ENCODE peak calls at places on chromosome 6, in six cellular contexts. T is SJCRH30, P is neural progenitor cell, H is neuronal stem cell, L is dorsolateral prefrontal cortex, O is trophoblast cell. J is an unnamed sample.

GRCh38 chr6:170172825-170173231 is 118.0 kb downstream of the DLL1 start:
- DNase-seq in T (no peak), L (no peak), H (no peak), O (no peak), P (no peak), J (no peak)

GRCh38 chr6:82365011-82365751 is 1.6 kb downstream of the TPBG start:
- DNase-seq in H (peak; percentile 14), O (peak; percentile 76), L (no peak), P (peak; percentile 62), T (no peak), J (peak; percentile 35)

GRCh38 chr6:14207493-14207892 is 89.9 kb downstream of the CD83 start:
- DNase-seq in H (no peak), T (no peak), P (no peak), L (no peak), O (no peak), J (no peak)

GRCh38 chr6:145531822-145532221 is 203.5 kb downstream of the EPM2A start:
- DNase-seq in H (no peak), O (no peak), L (no peak), T (no peak), P (peak; percentile 57), J (no peak)

GRCh38 chr6:164258421-164258820 is 843.9 kb downstream of the QKI start:
- DNase-seq in O (no peak), T (no peak), L (no peak), H (no peak), P (no peak), J (no peak)

GRCh38 chr6:14598017-14598864 is 480.7 kb downstream of the CD83 start:
- DNase-seq in T (no peak), O (no peak), H (no peak), P (peak; percentile 21), L (no peak), J (no peak)

GRCh38 chr6:111485316-111485715 is 2.3 kb upstream of the REV3L start:
- DNase-seq in H (no peak), L (no peak), P (no peak), T (no peak), O (no peak), J (no peak)

GRCh38 chr6:73830119-73830518 is 134.1 kb downstream of the CD109 start:
- DNase-seq in L (no peak), H (no peak), P (no peak), O (no peak), T (no peak), J (no peak)

GRCh38 chr6:134585529-134585873 is 267.6 kb upstream of the SGK1 start:
- DNase-seq in L (no peak), T (no peak), H (no peak), P (no peak), O (peak; percentile 54), J (no peak)

GRCh38 chr6:141265748-141266647 is 866.7 kb upstream of the GJE1 start:
- DNase-seq in L (no peak), P (no peak), T (no peak), O (no peak), H (no peak), J (no peak)

GRCh38 chr6:79034865-79035264 is 43.2 kb downstream of the PHIP start:
- DNase-seq in T (no peak), O (no peak), H (no peak), L (no peak), P (no peak), J (no peak)

GRCh38 chr6:75268121-75268987 is 16.2 kb downstream of the TMEM30A start:
- DNase-seq in O (no peak), L (no peak), H (no peak), T (no peak), P (no peak), J (peak; percentile 67)

GRCh38 chr6:15879372-15880261 is 216.8 kb upstream of the DTNBP1 start:
- DNase-seq in T (peak; percentile 88), P (no peak), H (no peak), L (no peak), O (no peak), J (no peak)

GRCh38 chr6:108168026-108168463 is 2.2 kb downstream of the NR2E1 start:
- DNase-seq in H (no peak), P (peak; percentile 48), L (no peak), T (no peak), O (no peak), J (no peak)

GRCh38 chr6:115838763-115839401 is 221.8 kb downstream of the FRK start:
- DNase-seq in O (no peak), P (peak; percentile 38), T (peak; percentile 22), H (no peak), L (no peak), J (peak; percentile 9)

GRCh38 chr6:165456327-165456726 is 146.9 kb upstream of the C6orf118 start:
- DNase-seq in L (no peak), H (no peak), T (no peak), O (no peak), P (no peak), J (no peak)

GRCh38 chr6:42159431-42160024 is 13.6 kb upstream of the GUCA1A start:
- DNase-seq in L (no peak), P (no peak), H (no peak), O (no peak), T (no peak), J (no peak)

GRCh38 chr6:169955796-169956493 is 204.5 kb downstream of the ERMARD start:
- DNase-seq in P (no peak), O (no peak), L (peak; percentile 33), H (no peak), T (no peak), J (no peak)

GRCh38 chr6:55827818-55828522 is 47.4 kb downstream of the BMP5 start:
- DNase-seq in T (no peak), P (no peak), L (no peak), H (no peak), O (peak; percentile 9), J (no peak)

GRCh38 chr6:129614464-129614863 is 95.5 kb downstream of the ARHGAP18 start:
- DNase-seq in T (no peak), O (no peak), P (no peak), L (no peak), H (no peak), J (no peak)

GRCh38 chr6:127031511-127031910 is 87.0 kb upstream of the RSPO3 start:
- DNase-seq in H (no peak), O (no peak), P (no peak), T (peak; percentile 11), L (no peak), J (no peak)

GRCh38 chr6:74507649-74508048 is 698.2 kb downstream of the COL12A1 start:
- DNase-seq in T (peak; percentile 12), L (no peak), P (no peak), O (no peak), H (no peak), J (no peak)

GRCh38 chr6:43613721-43614395 is 15.2 kb downstream of the GTPBP2 start:
- DNase-seq in L (no peak), O (no peak), H (no peak), T (no peak), P (no peak), J (no peak)

GRCh38 chr6:109595998-109596397 is 95.0 kb downstream of the AK9 start:
- DNase-seq in O (peak; percentile 1), L (no peak), H (no peak), P (peak; percentile 44), T (peak; percentile 20), J (peak; percentile 18)

GRCh38 chr6:38346291-38347079 is 293.2 kb downstream of the BTBD9 start:
- DNase-seq in H (no peak), L (no peak), P (no peak), T (peak; percentile 9), O (no peak), J (no peak)

GRCh38 chr6:137681445-137682009 is 185.5 kb upstream of the TNFAIP3 start:
- DNase-seq in P (no peak), L (no peak), H (no peak), T (no peak), O (no peak), J (no peak)

GRCh38 chr6:31070711-31071197 is 41.6 kb downstream of the C6orf15 start:
- DNase-seq in H (peak; percentile 59), P (peak; percentile 89), L (peak; percentile 81), O (peak; percentile 13), T (peak; percentile 40), J (peak; percentile 73)

GRCh38 chr6:10412165-10412947 is 2.5 kb downstream of the TFAP2A start:
- DNase-seq in O (peak; percentile 72), L (no peak), P (peak; percentile 73), H (no peak), T (peak; percentile 82), J (peak; percentile 82)

GRCh38 chr6:88698661-88699060 is 264.8 kb downstream of the RNGTT start:
- DNase-seq in L (no peak), T (no peak), H (no peak), O (no peak), P (no peak), J (no peak)

GRCh38 chr6:93447874-93448273 is 28.5 kb upstream of the EPHA7 start:
- DNase-seq in T (no peak), P (no peak), O (no peak), L (no peak), H (no peak), J (no peak)

GRCh38 chr6:125746019-125746414 is 3.4 kb upstream of the HEY2 start:
- DNase-seq in T (no peak), L (no peak), H (no peak), P (peak; percentile 25), O (no peak), J (no peak)
- H3K27ac ChIP-seq in T (no peak overlapping the region), L (peak overlapping the region; percentile 96), H (no peak overlapping the region), P (no peak overlapping the region), O (no peak overlapping the region), J (no peak overlapping the region)

DNA sequence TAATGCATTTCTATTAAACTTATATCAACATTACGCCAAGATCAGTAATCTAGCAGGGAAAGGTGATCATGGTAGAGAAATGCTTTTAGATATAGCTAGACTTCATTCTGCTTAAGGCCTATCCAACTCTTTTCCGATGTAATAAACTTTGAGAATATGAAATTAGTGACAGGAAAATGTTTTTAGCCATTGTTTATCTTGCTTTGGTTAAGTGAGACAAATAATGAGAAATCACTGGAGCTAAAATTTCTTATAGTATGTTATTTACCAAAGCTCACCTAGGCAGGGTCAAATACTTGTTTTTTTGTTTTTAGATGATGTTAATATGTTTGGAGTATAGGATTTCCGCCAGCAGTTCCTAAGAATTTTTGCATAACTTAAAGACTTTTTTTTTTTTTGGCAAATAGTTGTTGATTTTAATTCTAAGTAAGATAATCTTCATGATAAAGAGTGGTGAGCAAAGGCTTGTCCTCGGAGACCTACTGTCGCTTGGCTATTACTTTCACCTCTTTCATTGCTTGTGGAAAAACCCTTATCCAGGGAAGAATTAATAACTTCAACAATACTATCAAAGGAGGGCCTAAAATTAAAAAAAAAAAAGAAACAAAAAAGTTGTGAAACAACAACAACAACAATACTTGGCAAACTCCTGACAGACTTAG is 98.3 kb downstream of the SOX4 start:
- DNase-seq in P (no peak), L (no peak), O (no peak), H (no peak), T (no peak), J (no peak)
- H3K27me3 ChIP-seq in P (no peaks in the 10 kb centered on the region), L (no peaks in the 10 kb centered on the region), O (no peaks in the 10 kb centered on the region), H (no peaks in the 10 kb centered on the region), T (no peaks in the 10 kb centered on the region), J (no peaks in the 10 kb centered on the region)

GRCh38 chr6:105781905-105782304 is 304.2 kb upstream of the PRDM1 start:
- DNase-seq in H (no peak), P (no peak), L (no peak), O (no peak), T (no peak), J (peak; percentile 47)
- H3K27ac ChIP-seq in H (no peak overlapping the region), P (no peak overlapping the region), L (no peak overlapping the region), O (no peak overlapping the region), T (no peak overlapping the region), J (peak overlapping the region; percentile 99)

DNA sequence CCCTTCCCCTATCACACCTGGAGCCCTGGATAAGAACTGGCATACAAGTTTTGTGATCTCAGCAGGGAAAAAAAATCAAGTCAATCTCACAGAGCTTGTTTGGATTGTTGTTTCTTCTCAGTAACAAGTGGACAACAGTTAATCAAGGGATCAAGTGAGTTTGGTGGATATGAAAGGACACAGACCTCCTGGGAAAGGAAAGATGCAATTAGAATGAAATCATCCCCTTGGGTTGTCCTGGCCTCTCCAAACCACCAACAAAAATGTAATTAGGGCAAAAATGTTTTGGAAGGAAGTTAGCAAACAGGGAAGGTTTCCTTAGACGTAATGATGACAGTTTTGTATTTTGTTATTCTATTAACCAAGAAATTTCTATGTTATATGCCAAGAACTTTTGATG is 99.1 kb upstream of the PRDM1 start:
- DNase-seq in L (no peak), H (no peak), T (no peak), P (no peak), O (no peak), J (no peak)
- H3K27me3 ChIP-seq in L (peaks cover 63% of the 10 kb centered on the region), H (peaks cover 75% of the 10 kb centered on the region), T (no peaks in the 10 kb centered on the region), P (peaks cover 100% of the 10 kb centered on the region), O (peaks cover 49% of the 10 kb centered on the region), J (no peaks in the 10 kb centered on the region)